ENCODE peak calls at places on chromosomes 3 and 15, in four cellular contexts. One of them, this sample, is unnamed.

GRCh38 chr3:29226709-29227108 is 54.2 kb upstream of the RBMS3 start:
- DNase-seq in colonic mucosa: no peak
- DNase-seq in IMR-90: peak
- DNase-seq in SK-N-SH: no peak
- DNase-seq in this sample: peak

GRCh38 chr3:190101320-190102117 is 19.2 kb downstream of the P3H2 start:
- DNase-seq in IMR-90: peak
- DNase-seq in colonic mucosa: no peak
- DNase-seq in SK-N-SH: no peak
- DNase-seq in this sample: peak

GRCh38 chr3:11592460-11593298 is 51.0 kb downstream of the VGLL4 start:
- DNase-seq in IMR-90: peak
- DNase-seq in SK-N-SH: no peak
- DNase-seq in colonic mucosa: no peak
- DNase-seq in this sample: peak

GRCh38 chr3:65856907-65857306 is 181.8 kb downstream of the MAGI1 start:
- DNase-seq in SK-N-SH: no peak
- DNase-seq in colonic mucosa: no peak
- DNase-seq in IMR-90: no peak
- DNase-seq in this sample: peak

GRCh38 chr3:190041333-190042041 is 79.2 kb downstream of the P3H2 start:
- DNase-seq in IMR-90: peak
- DNase-seq in colonic mucosa: no peak
- DNase-seq in SK-N-SH: no peak
- DNase-seq in this sample: no peak

GRCh38 chr15:48447657-48448056 is 116.4 kb downstream of the DUT start:
- DNase-seq in IMR-90: peak
- DNase-seq in SK-N-SH: no peak
- DNase-seq in colonic mucosa: no peak
- DNase-seq in this sample: peak

GRCh38 chr15:96869122-96869521 is 538.6 kb downstream of the NR2F2 start:
- DNase-seq in SK-N-SH: no peak
- DNase-seq in IMR-90: no peak
- DNase-seq in colonic mucosa: no peak
- DNase-seq in this sample: peak

GRCh38 chr15:47431501-47431900 is 285.8 kb upstream of the SEMA6D start:
- DNase-seq in SK-N-SH: no peak
- DNase-seq in colonic mucosa: no peak
- DNase-seq in IMR-90: peak
- DNase-seq in this sample: no peak

GRCh38 chr3:36219398-36219797 is 160.9 kb upstream of the STAC start:
- DNase-seq in colonic mucosa: no peak
- DNase-seq in SK-N-SH: no peak
- DNase-seq in IMR-90: peak
- DNase-seq in this sample: no peak

GRCh38 chr15:39472661-39473657 is 107.9 kb upstream of the THBS1 start:
- DNase-seq in colonic mucosa: peak
- DNase-seq in SK-N-SH: no peak
- DNase-seq in IMR-90: peak
- DNase-seq in this sample: no peak

GRCh38 chr3:157136647-157137387 is 23.1 kb downstream of the CCNL1 start:
- DNase-seq in IMR-90: peak
- DNase-seq in colonic mucosa: peak
- DNase-seq in SK-N-SH: no peak
- DNase-seq in this sample: no peak

GRCh38 chr3:161104561-161105551 is at the start of gene B3GALNT1:
- DNase-seq in IMR-90: peak
- DNase-seq in SK-N-SH: peak
- DNase-seq in colonic mucosa: peak
- DNase-seq in this sample: peak
- H3K27ac ChIP-seq in IMR-90: peak
- H3K27ac ChIP-seq in SK-N-SH: no peak
- H3K27ac ChIP-seq in colonic mucosa: no peak
- H3K27ac ChIP-seq in this sample: peak

GRCh38 chr15:89369548-89369947 is 34.9 kb upstream of the POLG start:
- DNase-seq in SK-N-SH: no peak
- DNase-seq in IMR-90: no peak
- DNase-seq in colonic mucosa: no peak
- DNase-seq in this sample: no peak
- H3K9ac ChIP-seq in SK-N-SH: no peak
- H3K9ac ChIP-seq in IMR-90: no peak
- H3K9ac ChIP-seq in colonic mucosa: no peak
- H3K9ac ChIP-seq in this sample: no peak

GRCh38 chr3:99322551-99322950 is 315.8 kb upstream of the COL8A1 start:
- DNase-seq in colonic mucosa: no peak
- DNase-seq in IMR-90: no peak
- DNase-seq in SK-N-SH: no peak
- DNase-seq in this sample: no peak
- H3K27ac ChIP-seq in colonic mucosa: no peak
- H3K27ac ChIP-seq in IMR-90: no peak
- H3K27ac ChIP-seq in SK-N-SH: no peak
- H3K27ac ChIP-seq in this sample: no peak

GRCh38 chr3:197001106-197001971 is 28.3 kb downstream of the MELTF start:
- DNase-seq in IMR-90: no peak
- DNase-seq in colonic mucosa: no peak
- DNase-seq in SK-N-SH: no peak
- DNase-seq in this sample: no peak
- H3K9ac ChIP-seq in IMR-90: no peak
- H3K9ac ChIP-seq in colonic mucosa: no peak
- H3K9ac ChIP-seq in SK-N-SH: no peak
- H3K9ac ChIP-seq in this sample: no peak

DNA sequence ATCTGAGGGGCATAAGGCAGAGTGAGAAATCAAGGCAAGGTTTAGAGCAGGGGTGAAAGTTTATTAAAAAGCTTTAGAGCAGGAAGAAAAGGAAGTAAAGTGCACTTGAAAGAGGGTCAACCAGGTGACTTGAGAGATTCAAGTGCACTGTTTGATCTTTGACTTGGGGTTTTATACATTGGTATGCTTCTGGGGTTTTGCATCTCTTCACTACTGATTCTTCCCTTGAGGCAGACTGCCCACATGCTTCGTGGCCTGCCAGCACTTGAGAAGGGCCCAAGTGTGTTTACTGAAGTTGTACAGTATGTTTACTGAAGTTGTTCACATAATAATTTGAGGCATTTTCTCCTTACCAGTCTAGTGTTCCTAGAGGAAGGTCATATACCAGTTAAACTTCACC is 367.0 kb upstream of the UBE2E2 start:
- DNase-seq in IMR-90: no peak
- DNase-seq in SK-N-SH: no peak
- DNase-seq in colonic mucosa: no peak
- DNase-seq in this sample: no peak
- H3K27ac ChIP-seq in IMR-90: no peak
- H3K27ac ChIP-seq in SK-N-SH: no peak
- H3K27ac ChIP-seq in colonic mucosa: no peak
- H3K27ac ChIP-seq in this sample: no peak

GRCh38 chr3:150407818-150408231 is 273 bp upstream of the TSC22D2 start:
- DNase-seq in IMR-90: peak
- DNase-seq in SK-N-SH: no peak
- DNase-seq in colonic mucosa: peak
- DNase-seq in this sample: no peak
- H3K9ac ChIP-seq in IMR-90: peak
- H3K9ac ChIP-seq in SK-N-SH: peak
- H3K9ac ChIP-seq in colonic mucosa: peak
- H3K9ac ChIP-seq in this sample: peak

DNA sequence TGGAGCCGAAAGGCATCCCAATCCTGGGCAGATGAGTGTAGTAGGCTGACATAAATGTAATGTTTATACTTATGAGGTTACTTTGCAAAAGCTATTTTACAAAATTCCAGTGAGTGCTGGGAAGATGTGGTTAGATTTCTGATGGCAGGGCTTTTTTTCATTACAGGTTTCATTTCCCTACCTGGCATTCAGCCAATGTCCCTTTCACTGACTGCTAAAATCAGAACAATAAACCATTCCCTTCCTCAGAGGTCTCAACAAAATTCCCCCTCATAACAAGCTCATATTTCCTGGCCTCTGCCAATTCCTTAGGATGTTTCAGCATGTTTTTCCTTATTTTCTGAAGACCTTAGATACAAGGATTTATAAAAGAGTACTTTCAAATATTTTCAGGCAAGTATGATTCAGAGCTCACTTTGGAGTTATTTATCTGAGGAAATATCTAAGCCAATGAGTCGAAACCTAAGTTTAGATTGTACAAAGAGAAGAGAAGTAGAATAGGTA is 40.9 kb upstream of the CCDC80 start:
- DNase-seq in colonic mucosa: no peak
- DNase-seq in SK-N-SH: no peak
- DNase-seq in IMR-90: peak
- DNase-seq in this sample: peak
- H3K27ac ChIP-seq in colonic mucosa: no peak
- H3K27ac ChIP-seq in SK-N-SH: peak
- H3K27ac ChIP-seq in IMR-90: peak
- H3K27ac ChIP-seq in this sample: no peak